ENCODE peak calls at places on chromosomes 16 and 17, in six cellular contexts. G, E, B, X, H and F are unnamed samples.

GRCh38 chr17:59165933-59166342 is 10.4 kb downstream of the PRR11 start:
- DNase-seq in G (no peak), E (no peak), B (peak), X (peak), H (peak), F (peak)

GRCh38 chr17:75908201-75908600 is 3.5 kb upstream of the MRPL38 start:
- DNase-seq in G (no peak), E (no peak), B (no peak), X (no peak), H (no peak), F (no peak)

GRCh38 chr16:60271382-60272180 is 1537.5 kb upstream of the GOT2 start:
- DNase-seq in G (no peak), E (no peak), B (no peak), X (no peak), H (no peak), F (no peak)

GRCh38 chr17:49015924-49016774 is 19.0 kb downstream of the IGF2BP1 start:
- DNase-seq in G (no peak), E (no peak), B (no peak), X (no peak), H (no peak), F (no peak)

GRCh38 chr16:80989801-80990200 is 16.9 kb downstream of the CMC2 start:
- DNase-seq in G (no peak), E (no peak), B (no peak), X (no peak), H (no peak), F (no peak)

GRCh38 chr16:86089986-86090385 is 191.0 kb downstream of the IRF8 start:
- DNase-seq in G (no peak), E (no peak), B (no peak), X (no peak), H (no peak), F (peak)

GRCh38 chr17:58336456-58337094 is 8.0 kb upstream of the TSPOAP1 start:
- DNase-seq in G (no peak), E (no peak), B (no peak), X (peak), H (no peak), F (peak)

GRCh38 chr16:24848065-24848464 is 2.3 kb downstream of the SLC5A11 start:
- DNase-seq in G (no peak), E (no peak), B (no peak), X (no peak), H (peak), F (no peak)

GRCh38 chr17:11245792-11246191 is 4.8 kb downstream of the SHISA6 start:
- DNase-seq in G (no peak), E (no peak), B (no peak), X (no peak), H (no peak), F (no peak)

GRCh38 chr16:76787394-76787793 is 403.6 kb upstream of the MON1B start:
- DNase-seq in G (no peak), E (no peak), B (no peak), X (no peak), H (peak), F (no peak)

GRCh38 chr17:6426356-6427101 is 8.4 kb downstream of the AIPL1 start:
- DNase-seq in G (no peak), E (no peak), B (no peak), X (no peak), H (no peak), F (no peak)
- TF ChIP-seq CTCF in G (no peak), E (no peak), B (no peak), X (no peak), H (no peak), F (no peak)

GRCh38 chr16:69859105-69859969 is 91.8 kb upstream of the CLEC18A start:
- DNase-seq in G (no peak), E (peak), B (no peak), X (peak), H (no peak), F (peak)
- TF ChIP-seq CTCF in G (peak), E (peak), B (no peak), X (no peak), H (peak), F (peak)

DNA sequence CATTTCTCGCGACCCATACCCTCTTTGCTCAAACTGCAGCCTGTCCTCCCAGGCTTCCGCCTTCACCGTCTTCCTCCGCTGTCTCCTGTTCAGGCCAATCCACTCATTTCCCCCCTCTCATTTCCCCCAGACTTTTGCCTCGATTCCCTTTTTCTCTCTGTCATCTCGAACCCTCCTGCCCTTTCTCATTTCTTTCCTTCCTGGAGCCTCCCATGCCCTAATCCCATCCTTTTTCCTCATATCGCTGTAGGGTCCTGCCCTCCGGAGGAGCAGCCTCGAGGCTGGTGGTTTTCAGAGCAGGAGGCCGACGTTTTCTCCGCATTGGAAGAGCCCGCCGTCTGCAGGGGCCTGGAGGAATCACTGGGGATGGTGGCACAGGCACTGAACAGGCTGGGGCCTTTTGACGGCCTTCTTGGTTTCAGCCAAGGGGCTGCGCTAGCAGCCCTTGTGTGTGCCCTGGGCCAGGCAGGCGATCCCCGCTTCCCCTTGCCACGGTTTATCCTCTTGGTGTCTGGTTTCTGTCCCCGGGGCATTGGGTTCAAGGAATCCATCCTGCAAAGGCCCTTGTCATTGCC is 620 bp downstream of the OVCA2 start:
- DNase-seq in G (no peak), E (no peak), B (no peak), X (no peak), H (peak), F (peak)
- TF ChIP-seq CTCF in G (peak), E (no peak), B (no peak), X (peak), H (peak), F (no peak)

GRCh38 chr17:5539286-5539685 is 45.0 kb downstream of the NLRP1 start:
- DNase-seq in G (no peak), E (no peak), B (no peak), X (no peak), H (no peak), F (no peak)

GRCh38 chr17:5545051-5545987 is 39.0 kb downstream of the NLRP1 start:
- DNase-seq in G (no peak), E (no peak), B (no peak), X (no peak), H (no peak), F (no peak)

GRCh38 chr17:5540321-5540720 is 44.0 kb downstream of the NLRP1 start:
- DNase-seq in G (no peak), E (no peak), B (no peak), X (no peak), H (no peak), F (no peak)

GRCh38 chr17:5544115-5544514 is 40.2 kb downstream of the NLRP1 start:
- DNase-seq in G (no peak), E (no peak), B (no peak), X (no peak), H (no peak), F (no peak)

GRCh38 chr17:5541610-5542202 is 42.6 kb downstream of the NLRP1 start:
- DNase-seq in G (no peak), E (no peak), B (no peak), X (no peak), H (no peak), F (no peak)
- TF ChIP-seq CTCF in G (no peak), E (no peak), B (no peak), X (no peak), H (no peak), F (no peak)

GRCh38 chr17:18191967-18192366 is 8.3 kb downstream of the ALKBH5 start:
- DNase-seq in G (no peak), E (no peak), B (no peak), X (no peak), H (peak), F (no peak)
- TF ChIP-seq CTCF in G (peak), E (no peak), B (peak), X (no peak), H (peak), F (peak)

GRCh38 chr17:8574687-8575086 is 55.8 kb downstream of the MYH10 start:
- DNase-seq in G (no peak), E (no peak), B (no peak), X (no peak), H (peak), F (no peak)
- TF ChIP-seq CTCF in G (peak), E (no peak), B (no peak), X (no peak), H (peak), F (no peak)

DNA sequence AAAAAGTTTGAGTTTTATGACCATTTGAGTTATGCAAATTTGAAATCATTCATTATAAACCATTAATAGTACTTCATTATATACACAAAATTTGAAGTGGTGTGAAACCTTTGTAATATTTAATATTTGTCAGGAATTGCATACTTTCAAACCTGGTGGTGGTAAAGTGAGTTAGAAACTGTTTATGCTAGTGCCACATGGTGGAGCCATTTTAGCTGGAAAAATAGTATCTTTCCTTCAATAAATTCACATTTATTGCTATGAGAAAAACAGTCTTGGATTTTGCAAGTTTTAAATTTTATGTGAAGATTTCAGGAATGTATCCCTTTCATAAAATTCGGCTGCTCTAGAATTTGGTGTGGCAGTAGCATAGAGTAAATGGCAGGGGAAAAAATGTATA is 7.3 kb upstream of the BLMH start:
- DNase-seq in G (no peak), E (no peak), B (no peak), X (no peak), H (peak), F (no peak)
- TF ChIP-seq CTCF in G (peak), E (no peak), B (no peak), X (no peak), H (peak), F (no peak)

GRCh38 chr16:83272201-83272600 is 535.6 kb upstream of the HSBP1 start:
- DNase-seq in G (peak), E (no peak), B (no peak), X (no peak), H (peak), F (no peak)
- TF ChIP-seq CTCF in G (no peak), E (no peak), B (no peak), X (no peak), H (no peak), F (no peak)

GRCh38 chr16:29943846-29944669 is 17.8 kb upstream of the TMEM219 start:
- DNase-seq in G (peak), E (peak), B (no peak), X (peak), H (peak), F (no peak)
- TF ChIP-seq CTCF in G (peak), E (no peak), B (no peak), X (no peak), H (peak), F (no peak)

GRCh38 chr16:88803264-88803987 is at the start of gene CDT1:
- DNase-seq in G (no peak), E (peak), B (peak), X (peak), H (peak), F (peak)
- TF ChIP-seq CTCF in G (no peak), E (no peak), B (no peak), X (no peak), H (no peak), F (no peak)